ENCODE peak calls at places on chromosomes 2 and 18, in eight cellular contexts. One of them, this sample, is unnamed.
A peak's percentile ranks its signal among the peaks of the same experiment; 100 is the strongest.

GRCh38 chr2:12412898-12413305 is 303.8 kb upstream of the TRIB2 start:
- DNase-seq in prostate gland: no peak
- DNase-seq in breast epithelium: no peak
- DNase-seq in HCT116: no peak
- DNase-seq in sigmoid colon: no peak
- DNase-seq in GM12892: peak; percentile 16
- DNase-seq in transverse colon: no peak
- DNase-seq in endothelial cell of umbilical vein: peak; percentile 4
- DNase-seq in this sample: no peak

GRCh38 chr2:3189076-3189591 is 188.5 kb downstream of the EIPR1 start:
- DNase-seq in prostate gland: no peak
- DNase-seq in breast epithelium: no peak
- DNase-seq in HCT116: no peak
- DNase-seq in sigmoid colon: no peak
- DNase-seq in GM12892: no peak
- DNase-seq in transverse colon: no peak
- DNase-seq in endothelial cell of umbilical vein: no peak
- DNase-seq in this sample: peak; percentile 71

GRCh38 chr18:13545514-13545913 is 180.8 kb downstream of the FAM210A start:
- DNase-seq in prostate gland: no peak
- DNase-seq in breast epithelium: no peak
- DNase-seq in HCT116: no peak
- DNase-seq in sigmoid colon: no peak
- DNase-seq in GM12892: no peak
- DNase-seq in transverse colon: no peak
- DNase-seq in endothelial cell of umbilical vein: no peak
- DNase-seq in this sample: no peak

GRCh38 chr2:232386490-232386739 is 7.9 kb downstream of the ALPP start:
- DNase-seq in prostate gland: no peak
- DNase-seq in breast epithelium: no peak
- DNase-seq in HCT116: no peak
- DNase-seq in sigmoid colon: no peak
- DNase-seq in GM12892: no peak
- DNase-seq in transverse colon: no peak
- DNase-seq in endothelial cell of umbilical vein: no peak
- DNase-seq in this sample: no peak

GRCh38 chr2:149175956-149176355 is 137.5 kb downstream of the LYPD6B start:
- DNase-seq in prostate gland: no peak
- DNase-seq in breast epithelium: no peak
- DNase-seq in HCT116: no peak
- DNase-seq in sigmoid colon: no peak
- DNase-seq in GM12892: no peak
- DNase-seq in transverse colon: no peak
- DNase-seq in endothelial cell of umbilical vein: no peak
- DNase-seq in this sample: no peak

GRCh38 chr2:121076885-121077549 is 208.0 kb downstream of the TFCP2L1 start:
- DNase-seq in prostate gland: peak; percentile 46
- DNase-seq in breast epithelium: peak; percentile 77
- DNase-seq in HCT116: peak; percentile 42
- DNase-seq in sigmoid colon: no peak
- DNase-seq in GM12892: peak; percentile 61
- DNase-seq in transverse colon: peak; percentile 75
- DNase-seq in endothelial cell of umbilical vein: peak; percentile 33
- DNase-seq in this sample: peak; percentile 91

GRCh38 chr2:190420822-190421221 is 12.7 kb downstream of the MFSD6 start:
- DNase-seq in prostate gland: no peak
- DNase-seq in breast epithelium: no peak
- DNase-seq in HCT116: no peak
- DNase-seq in sigmoid colon: no peak
- DNase-seq in GM12892: no peak
- DNase-seq in transverse colon: no peak
- DNase-seq in endothelial cell of umbilical vein: no peak
- DNase-seq in this sample: no peak

GRCh38 chr18:23871410-23871809 is 143.1 kb upstream of the TTC39C start:
- DNase-seq in prostate gland: no peak
- DNase-seq in breast epithelium: no peak
- DNase-seq in HCT116: no peak
- DNase-seq in sigmoid colon: no peak
- DNase-seq in GM12892: no peak
- DNase-seq in transverse colon: peak; percentile 71
- DNase-seq in endothelial cell of umbilical vein: peak; percentile 47
- DNase-seq in this sample: peak; percentile 85

GRCh38 chr2:160291382-160291781 is 91.3 kb upstream of the ITGB6 start:
- DNase-seq in prostate gland: no peak
- DNase-seq in breast epithelium: no peak
- DNase-seq in HCT116: no peak
- DNase-seq in sigmoid colon: no peak
- DNase-seq in GM12892: no peak
- DNase-seq in transverse colon: no peak
- DNase-seq in endothelial cell of umbilical vein: no peak
- DNase-seq in this sample: no peak

GRCh38 chr18:75500510-75500909 is 73.0 kb upstream of the SMIM21 start:
- DNase-seq in prostate gland: no peak
- DNase-seq in breast epithelium: no peak
- DNase-seq in HCT116: no peak
- DNase-seq in sigmoid colon: no peak
- DNase-seq in GM12892: no peak
- DNase-seq in transverse colon: no peak
- DNase-seq in endothelial cell of umbilical vein: no peak
- DNase-seq in this sample: no peak

GRCh38 chr2:20501974-20502373 is 55.1 kb downstream of the RHOB start:
- DNase-seq in prostate gland: no peak
- DNase-seq in breast epithelium: no peak
- DNase-seq in HCT116: no peak
- DNase-seq in sigmoid colon: peak; percentile 76
- DNase-seq in GM12892: no peak
- DNase-seq in transverse colon: no peak
- DNase-seq in endothelial cell of umbilical vein: peak; percentile 40
- DNase-seq in this sample: no peak

GRCh38 chr2:54628957-54629356 is 94.5 kb upstream of the EML6 start:
- DNase-seq in prostate gland: no peak
- DNase-seq in breast epithelium: no peak
- DNase-seq in HCT116: no peak
- DNase-seq in sigmoid colon: no peak
- DNase-seq in GM12892: no peak
- DNase-seq in transverse colon: no peak
- DNase-seq in endothelial cell of umbilical vein: no peak
- DNase-seq in this sample: no peak

GRCh38 chr2:54628418-54628817 is 95.0 kb upstream of the EML6 start:
- DNase-seq in prostate gland: no peak
- DNase-seq in breast epithelium: no peak
- DNase-seq in HCT116: no peak
- DNase-seq in sigmoid colon: no peak
- DNase-seq in GM12892: no peak
- DNase-seq in transverse colon: no peak
- DNase-seq in endothelial cell of umbilical vein: no peak
- DNase-seq in this sample: no peak

GRCh38 chr2:54630841-54631497 is 92.5 kb upstream of the EML6 start:
- DNase-seq in prostate gland: no peak
- DNase-seq in breast epithelium: no peak
- DNase-seq in HCT116: no peak
- DNase-seq in sigmoid colon: no peak
- DNase-seq in GM12892: no peak
- DNase-seq in transverse colon: no peak
- DNase-seq in endothelial cell of umbilical vein: no peak
- DNase-seq in this sample: no peak

GRCh38 chr2:54629390-54629789 is 94.1 kb upstream of the EML6 start:
- DNase-seq in prostate gland: no peak
- DNase-seq in breast epithelium: no peak
- DNase-seq in HCT116: no peak
- DNase-seq in sigmoid colon: no peak
- DNase-seq in GM12892: no peak
- DNase-seq in transverse colon: no peak
- DNase-seq in endothelial cell of umbilical vein: no peak
- DNase-seq in this sample: no peak

DNA sequence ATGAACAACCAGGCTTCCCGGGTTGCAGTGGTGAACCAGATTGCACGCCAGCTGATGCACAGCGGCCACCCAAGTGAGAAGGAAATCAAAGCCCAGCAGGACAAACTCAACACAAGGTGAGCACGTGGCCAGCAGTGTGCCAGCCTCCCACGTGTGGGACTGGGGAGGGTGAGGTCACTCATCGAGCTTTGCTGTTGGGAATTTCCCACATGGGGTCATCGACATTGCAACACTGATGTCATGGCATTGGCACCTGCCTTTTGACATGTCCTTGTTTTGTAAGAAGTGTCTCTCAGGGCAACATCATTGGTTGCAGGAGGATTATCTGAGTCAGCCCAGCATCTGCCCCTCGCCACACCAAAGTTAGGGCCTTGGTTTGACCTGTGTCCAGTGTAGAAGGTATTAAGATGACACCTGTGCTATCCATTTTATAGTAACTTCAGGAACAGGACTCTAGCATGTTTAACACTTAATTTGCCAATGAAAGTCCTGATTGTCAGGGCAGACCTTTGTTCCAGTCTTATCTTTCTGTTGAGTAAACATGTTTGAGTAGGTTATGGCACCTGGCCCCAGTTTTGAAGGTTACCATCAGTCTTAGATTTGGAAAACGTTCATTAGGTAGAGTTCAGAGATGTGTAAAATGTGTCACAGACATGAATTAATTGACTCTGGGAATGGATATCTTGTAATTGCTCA is 93.4 kb upstream of the EML6 start:
- DNase-seq in prostate gland: no peak
- DNase-seq in breast epithelium: no peak
- DNase-seq in HCT116: no peak
- DNase-seq in sigmoid colon: no peak
- DNase-seq in GM12892: no peak
- DNase-seq in transverse colon: peak; percentile 29
- DNase-seq in endothelial cell of umbilical vein: no peak
- DNase-seq in this sample: no peak
- TF ChIP-seq POLR2AphosphoS5 in prostate gland: no peak
- TF ChIP-seq POLR2AphosphoS5 in breast epithelium: peak; percentile 30
- TF ChIP-seq POLR2AphosphoS5 in HCT116: no peak
- TF ChIP-seq POLR2AphosphoS5 in sigmoid colon: peak; percentile 45
- TF ChIP-seq POLR2AphosphoS5 in GM12892: no peak
- TF ChIP-seq POLR2AphosphoS5 in transverse colon: no peak
- TF ChIP-seq POLR2AphosphoS5 in endothelial cell of umbilical vein: no peak
- TF ChIP-seq POLR2AphosphoS5 in this sample: no peak

GRCh38 chr2:238158018-238158806 is 558 bp upstream of the ERFE start:
- DNase-seq in prostate gland: no peak
- DNase-seq in breast epithelium: no peak
- DNase-seq in HCT116: no peak
- DNase-seq in sigmoid colon: no peak
- DNase-seq in GM12892: no peak
- DNase-seq in transverse colon: no peak
- DNase-seq in endothelial cell of umbilical vein: no peak
- DNase-seq in this sample: peak; percentile 69
- TF ChIP-seq POLR2A in prostate gland: no peak
- TF ChIP-seq POLR2A in breast epithelium: no peak
- TF ChIP-seq POLR2A in HCT116: no peak
- TF ChIP-seq POLR2A in sigmoid colon: no peak
- TF ChIP-seq POLR2A in GM12892: no peak
- TF ChIP-seq POLR2A in transverse colon: no peak
- TF ChIP-seq POLR2A in endothelial cell of umbilical vein: no peak
- TF ChIP-seq POLR2A in this sample: no peak

DNA sequence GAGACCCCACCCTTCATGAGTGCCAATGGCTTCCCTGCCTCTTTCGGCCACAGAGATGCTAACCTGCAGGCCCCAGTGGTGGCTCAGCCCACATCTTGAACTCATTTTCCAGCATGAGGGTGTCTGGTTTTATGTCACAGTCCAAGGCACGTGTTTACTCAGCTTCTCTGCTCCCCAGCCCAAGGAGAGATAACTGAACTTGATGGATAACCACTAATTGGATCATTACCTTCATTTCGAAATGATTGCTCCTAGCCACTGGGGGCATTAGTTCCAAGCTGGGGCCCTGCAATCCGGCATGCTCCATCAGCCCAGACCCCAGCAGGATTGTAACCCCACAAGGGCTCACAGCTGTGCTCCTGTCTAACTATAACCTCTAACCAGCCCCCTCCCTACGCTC is 46.0 kb upstream of the SIX2 start:
- DNase-seq in prostate gland: no peak
- DNase-seq in breast epithelium: no peak
- DNase-seq in HCT116: no peak
- DNase-seq in sigmoid colon: no peak
- DNase-seq in GM12892: no peak
- DNase-seq in transverse colon: no peak
- DNase-seq in endothelial cell of umbilical vein: no peak
- DNase-seq in this sample: no peak
- TF ChIP-seq POLR2AphosphoS5 in prostate gland: no peak
- TF ChIP-seq POLR2AphosphoS5 in breast epithelium: no peak
- TF ChIP-seq POLR2AphosphoS5 in HCT116: no peak
- TF ChIP-seq POLR2AphosphoS5 in sigmoid colon: no peak
- TF ChIP-seq POLR2AphosphoS5 in GM12892: no peak
- TF ChIP-seq POLR2AphosphoS5 in transverse colon: no peak
- TF ChIP-seq POLR2AphosphoS5 in endothelial cell of umbilical vein: no peak
- TF ChIP-seq POLR2AphosphoS5 in this sample: no peak

GRCh38 chr2:24049485-24050021 is at the start of gene FKBP1B:
- DNase-seq in prostate gland: peak; percentile 26
- DNase-seq in breast epithelium: no peak
- DNase-seq in HCT116: peak; percentile 41
- DNase-seq in sigmoid colon: peak; percentile 72
- DNase-seq in GM12892: peak; percentile 34
- DNase-seq in transverse colon: peak; percentile 80
- DNase-seq in endothelial cell of umbilical vein: peak; percentile 47
- DNase-seq in this sample: peak; percentile 86
- TF ChIP-seq POLR2A in prostate gland: peak; percentile 51
- TF ChIP-seq POLR2A in breast epithelium: no peak
- TF ChIP-seq POLR2A in HCT116: no peak
- TF ChIP-seq POLR2A in sigmoid colon: no peak
- TF ChIP-seq POLR2A in GM12892: no peak
- TF ChIP-seq POLR2A in transverse colon: peak; percentile 53
- TF ChIP-seq POLR2A in endothelial cell of umbilical vein: peak; percentile 64
- TF ChIP-seq POLR2A in this sample: no peak

GRCh38 chr2:61282104-61282590 is 120.2 kb downstream of the C2orf74 start:
- DNase-seq in prostate gland: peak; percentile 12
- DNase-seq in breast epithelium: no peak
- DNase-seq in HCT116: no peak
- DNase-seq in sigmoid colon: no peak
- DNase-seq in GM12892: no peak
- DNase-seq in transverse colon: no peak
- DNase-seq in endothelial cell of umbilical vein: no peak
- DNase-seq in this sample: no peak
- TF ChIP-seq POLR2AphosphoS5 in prostate gland: peak; percentile 32
- TF ChIP-seq POLR2AphosphoS5 in breast epithelium: no peak
- TF ChIP-seq POLR2AphosphoS5 in HCT116: no peak
- TF ChIP-seq POLR2AphosphoS5 in sigmoid colon: no peak
- TF ChIP-seq POLR2AphosphoS5 in GM12892: no peak
- TF ChIP-seq POLR2AphosphoS5 in transverse colon: no peak
- TF ChIP-seq POLR2AphosphoS5 in endothelial cell of umbilical vein: no peak
- TF ChIP-seq POLR2AphosphoS5 in this sample: no peak